ENCODE peak calls at places on chromosomes 6 and 20, in five cellular contexts. One of them, this sample, is unnamed. For H3K9me3 and H3K4me1, the result is how much of the 10 kb centered on the place peaks cover.

GRCh38 chr6:119110601-119111548 is 32.4 kb upstream of the FAM184A start:
- DNase-seq in mammary epithelial cell: peak
- DNase-seq in lower lobe of right lung: no peak
- DNase-seq in HCT116: peak
- DNase-seq in fibroblast of lung: peak
- DNase-seq in this sample: peak

GRCh38 chr6:100175814-100176275 is 181.8 kb upstream of the MCHR2 start:
- DNase-seq in mammary epithelial cell: peak
- DNase-seq in lower lobe of right lung: no peak
- DNase-seq in HCT116: no peak
- DNase-seq in fibroblast of lung: peak
- DNase-seq in this sample: no peak

GRCh38 chr6:36874443-36875249 is at the start of gene PPIL1:
- DNase-seq in mammary epithelial cell: peak
- DNase-seq in lower lobe of right lung: peak
- DNase-seq in HCT116: peak
- DNase-seq in fibroblast of lung: peak
- DNase-seq in this sample: peak

GRCh38 chr6:21132856-21133610 is 460.5 kb upstream of the SOX4 start:
- DNase-seq in mammary epithelial cell: no peak
- DNase-seq in lower lobe of right lung: no peak
- DNase-seq in HCT116: no peak
- DNase-seq in fibroblast of lung: peak
- DNase-seq in this sample: no peak

GRCh38 chr20:59525500-59526241 is 78.7 kb upstream of the PHACTR3 start:
- DNase-seq in mammary epithelial cell: peak
- DNase-seq in lower lobe of right lung: no peak
- DNase-seq in HCT116: peak
- DNase-seq in fibroblast of lung: peak
- DNase-seq in this sample: no peak

GRCh38 chr6:6730831-6731230 is 142.3 kb downstream of the LY86 start:
- DNase-seq in mammary epithelial cell: peak
- DNase-seq in lower lobe of right lung: no peak
- DNase-seq in HCT116: no peak
- DNase-seq in fibroblast of lung: peak
- DNase-seq in this sample: no peak

GRCh38 chr20:36927704-36928103 is 23.8 kb downstream of the SAMHD1 start:
- DNase-seq in mammary epithelial cell: no peak
- DNase-seq in lower lobe of right lung: no peak
- DNase-seq in HCT116: no peak
- DNase-seq in fibroblast of lung: no peak
- DNase-seq in this sample: no peak

GRCh38 chr6:25251426-25251825 is 27.7 kb upstream of the CARMIL1 start:
- DNase-seq in mammary epithelial cell: no peak
- DNase-seq in lower lobe of right lung: no peak
- DNase-seq in HCT116: no peak
- DNase-seq in fibroblast of lung: no peak
- DNase-seq in this sample: no peak

GRCh38 chr6:106685833-106686232 is 56.5 kb downstream of the QRSL1 start:
- DNase-seq in mammary epithelial cell: peak
- DNase-seq in lower lobe of right lung: no peak
- DNase-seq in HCT116: no peak
- DNase-seq in fibroblast of lung: no peak
- DNase-seq in this sample: no peak

GRCh38 chr20:675453-676314 is at the start of gene SCRT2:
- DNase-seq in mammary epithelial cell: peak
- DNase-seq in lower lobe of right lung: peak
- DNase-seq in HCT116: no peak
- DNase-seq in fibroblast of lung: peak
- DNase-seq in this sample: peak

GRCh38 chr20:38123021-38123587 is 42.0 kb downstream of the TGM2 start:
- DNase-seq in mammary epithelial cell: no peak
- DNase-seq in lower lobe of right lung: peak
- DNase-seq in HCT116: no peak
- DNase-seq in fibroblast of lung: peak
- DNase-seq in this sample: no peak

GRCh38 chr6:168127384-168127868 is 48.4 kb upstream of the FRMD1 start:
- DNase-seq in mammary epithelial cell: no peak
- DNase-seq in lower lobe of right lung: no peak
- DNase-seq in HCT116: no peak
- DNase-seq in fibroblast of lung: no peak
- DNase-seq in this sample: peak

GRCh38 chr6:169254456-169255316 is 1.0 kb upstream of the THBS2 start:
- DNase-seq in mammary epithelial cell: no peak
- DNase-seq in lower lobe of right lung: no peak
- DNase-seq in HCT116: no peak
- DNase-seq in fibroblast of lung: no peak
- DNase-seq in this sample: no peak

GRCh38 chr6:45724511-45724910 is 291.1 kb downstream of the CLIC5 start:
- DNase-seq in mammary epithelial cell: peak
- DNase-seq in lower lobe of right lung: no peak
- DNase-seq in HCT116: peak
- DNase-seq in fibroblast of lung: peak
- DNase-seq in this sample: no peak

GRCh38 chr6:14981960-14982359 is 263.9 kb upstream of the JARID2 start:
- DNase-seq in mammary epithelial cell: no peak
- DNase-seq in lower lobe of right lung: no peak
- DNase-seq in HCT116: no peak
- DNase-seq in fibroblast of lung: no peak
- DNase-seq in this sample: no peak

GRCh38 chr20:30486103-30486478 is 771.4 kb upstream of the DEFB115 start:
- DNase-seq in mammary epithelial cell: no peak
- DNase-seq in lower lobe of right lung: no peak
- DNase-seq in HCT116: no peak
- DNase-seq in fibroblast of lung: no peak
- DNase-seq in this sample: no peak
- H3K9me3 ChIP-seq in mammary epithelial cell: under half
- H3K9me3 ChIP-seq in lower lobe of right lung: under half
- H3K9me3 ChIP-seq in HCT116: under half
- H3K9me3 ChIP-seq in fibroblast of lung: under half
- H3K9me3 ChIP-seq in this sample: under half

GRCh38 chr6:42045538-42046460 is 4.5 kb upstream of the TAF8 start:
- DNase-seq in mammary epithelial cell: peak
- DNase-seq in lower lobe of right lung: peak
- DNase-seq in HCT116: peak
- DNase-seq in fibroblast of lung: peak
- DNase-seq in this sample: peak

GRCh38 chr6:42046491-42047219 is 3.7 kb upstream of the TAF8 start:
- DNase-seq in mammary epithelial cell: peak
- DNase-seq in lower lobe of right lung: no peak
- DNase-seq in HCT116: no peak
- DNase-seq in fibroblast of lung: peak
- DNase-seq in this sample: no peak

GRCh38 chr6:42041131-42042055 is 8.9 kb upstream of the TAF8 start:
- DNase-seq in mammary epithelial cell: no peak
- DNase-seq in lower lobe of right lung: no peak
- DNase-seq in HCT116: no peak
- DNase-seq in fibroblast of lung: peak
- DNase-seq in this sample: no peak

GRCh38 chr6:42042108-42042507 is 8.2 kb upstream of the TAF8 start:
- DNase-seq in mammary epithelial cell: no peak
- DNase-seq in lower lobe of right lung: no peak
- DNase-seq in HCT116: no peak
- DNase-seq in fibroblast of lung: no peak
- DNase-seq in this sample: no peak

DNA sequence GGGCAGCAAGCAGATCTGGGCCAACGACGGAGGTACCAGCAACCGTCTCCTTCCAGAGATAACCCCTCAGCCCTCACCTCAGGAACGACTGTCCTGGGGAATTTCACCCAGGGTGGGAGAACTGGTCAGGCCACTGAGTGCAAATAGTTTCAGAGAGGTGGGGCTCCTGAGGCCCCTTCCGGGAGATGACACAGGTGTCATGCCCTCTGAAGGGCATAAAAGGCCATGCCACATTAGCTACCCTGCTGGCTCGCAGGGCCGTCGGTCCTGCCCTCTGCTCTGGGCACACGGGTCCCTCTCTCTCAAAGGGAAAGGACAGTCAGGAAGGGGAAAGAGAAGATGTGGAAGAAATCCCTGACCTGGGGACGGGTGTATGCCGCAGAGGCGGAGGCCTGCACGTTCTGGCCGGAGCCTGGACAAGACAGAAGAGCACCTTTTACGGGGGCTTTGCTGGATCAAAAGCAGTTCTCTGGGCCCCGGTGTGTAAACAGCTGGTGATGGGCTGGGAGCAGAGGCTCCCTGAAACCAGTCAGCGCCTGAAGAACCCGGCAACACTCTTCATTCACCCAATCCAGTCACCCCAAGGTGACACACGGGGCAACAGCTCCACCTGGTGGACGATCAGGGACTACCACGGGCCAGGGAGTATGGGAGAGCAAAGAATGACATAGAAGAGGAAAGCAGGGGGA is 6.4 kb upstream of the TAF8 start:
- DNase-seq in mammary epithelial cell: peak
- DNase-seq in lower lobe of right lung: peak
- DNase-seq in HCT116: peak
- DNase-seq in fibroblast of lung: peak
- DNase-seq in this sample: peak
- H3K4me1 ChIP-seq in mammary epithelial cell: under half
- H3K4me1 ChIP-seq in lower lobe of right lung: half or more
- H3K4me1 ChIP-seq in HCT116: under half
- H3K4me1 ChIP-seq in fibroblast of lung: under half
- H3K4me1 ChIP-seq in this sample: half or more

DNA sequence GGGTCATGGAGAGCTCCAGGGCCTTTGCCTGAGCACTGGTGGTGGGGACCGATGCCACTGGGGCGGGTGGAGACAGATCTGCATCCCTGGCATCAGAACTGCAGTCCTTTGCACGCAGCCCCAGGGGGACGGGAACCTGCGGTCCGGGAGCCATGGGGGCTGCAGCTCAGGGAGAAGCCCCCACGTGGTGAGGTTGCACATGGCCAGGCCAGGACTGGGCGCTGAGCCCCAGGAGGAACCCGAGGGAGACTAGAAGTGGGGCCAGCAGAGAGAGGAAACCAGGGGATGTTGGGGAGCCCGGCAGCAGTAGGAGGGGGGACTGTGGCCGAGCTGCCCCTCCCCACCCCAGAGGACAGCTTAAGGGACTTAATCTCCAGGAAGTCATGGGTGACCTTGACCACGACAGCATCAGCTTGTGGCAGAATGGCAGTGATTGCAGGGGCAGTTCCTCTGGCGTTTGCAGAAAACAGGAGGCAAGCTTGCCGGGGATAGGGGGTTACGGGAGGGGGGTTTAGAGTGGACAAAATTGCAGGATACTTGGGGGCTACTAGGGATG is 18.0 kb upstream of the LSM14B start:
- DNase-seq in mammary epithelial cell: no peak
- DNase-seq in lower lobe of right lung: no peak
- DNase-seq in HCT116: no peak
- DNase-seq in fibroblast of lung: no peak
- DNase-seq in this sample: no peak
- H3K9me3 ChIP-seq in mammary epithelial cell: under half
- H3K9me3 ChIP-seq in lower lobe of right lung: under half
- H3K9me3 ChIP-seq in HCT116: under half
- H3K9me3 ChIP-seq in fibroblast of lung: under half
- H3K9me3 ChIP-seq in this sample: under half

DNA sequence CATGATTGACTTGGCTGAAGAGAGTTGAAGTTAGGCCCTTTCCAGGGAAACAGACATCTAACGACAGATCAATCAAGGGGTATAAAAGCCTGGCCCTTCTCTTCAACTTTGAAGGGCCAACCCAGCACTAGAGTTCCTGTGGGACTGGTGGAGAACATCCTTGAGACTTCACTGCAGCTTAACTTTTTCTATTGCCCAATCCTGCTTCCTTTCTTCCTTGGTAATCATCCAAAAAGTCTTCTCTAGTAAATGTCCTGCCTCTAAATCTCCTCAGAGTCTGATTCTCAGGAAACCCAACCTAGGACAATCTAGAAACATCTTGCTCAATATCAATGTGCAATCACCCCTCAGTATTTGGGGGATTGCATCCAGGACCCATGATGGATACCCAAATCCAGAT is 1.9 kb downstream of the MKKS start:
- DNase-seq in mammary epithelial cell: no peak
- DNase-seq in lower lobe of right lung: no peak
- DNase-seq in HCT116: no peak
- DNase-seq in fibroblast of lung: no peak
- DNase-seq in this sample: no peak
- H3K4me1 ChIP-seq in mammary epithelial cell: under half
- H3K4me1 ChIP-seq in lower lobe of right lung: under half
- H3K4me1 ChIP-seq in HCT116: under half
- H3K4me1 ChIP-seq in fibroblast of lung: under half
- H3K4me1 ChIP-seq in this sample: under half

DNA sequence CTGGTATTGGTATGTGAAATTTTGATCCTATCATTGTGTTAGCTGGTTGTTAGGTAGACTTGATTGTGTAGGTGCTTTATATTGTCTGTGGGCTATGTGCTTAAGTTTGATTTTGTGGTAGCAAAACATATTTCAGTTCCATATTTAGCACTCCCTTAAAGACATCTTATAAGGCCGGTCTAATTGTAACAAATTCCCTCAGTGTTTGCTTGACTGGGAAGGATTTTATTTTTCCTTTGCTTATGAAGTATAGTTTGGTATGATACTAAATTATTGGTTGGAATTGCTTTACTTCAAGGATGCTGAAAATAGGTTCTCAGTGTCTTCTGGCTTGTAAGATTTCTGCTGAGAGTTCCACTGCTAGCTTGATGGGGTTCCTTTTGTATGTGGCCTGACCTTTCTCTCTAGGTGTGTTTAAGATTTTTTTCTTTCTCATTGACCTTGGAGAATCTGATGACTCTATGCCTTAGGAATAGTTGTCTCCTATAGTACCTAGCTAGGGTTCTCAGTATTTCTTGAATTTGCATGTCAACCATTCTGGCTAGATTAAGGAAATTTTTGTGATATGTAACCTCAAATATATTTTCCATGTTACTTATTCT is 20.1 kb downstream of the CENPW start:
- DNase-seq in mammary epithelial cell: no peak
- DNase-seq in lower lobe of right lung: no peak
- DNase-seq in HCT116: no peak
- DNase-seq in fibroblast of lung: no peak
- DNase-seq in this sample: no peak
- H3K9me3 ChIP-seq in mammary epithelial cell: under half
- H3K9me3 ChIP-seq in lower lobe of right lung: under half
- H3K9me3 ChIP-seq in HCT116: under half
- H3K9me3 ChIP-seq in fibroblast of lung: under half
- H3K9me3 ChIP-seq in this sample: under half

DNA sequence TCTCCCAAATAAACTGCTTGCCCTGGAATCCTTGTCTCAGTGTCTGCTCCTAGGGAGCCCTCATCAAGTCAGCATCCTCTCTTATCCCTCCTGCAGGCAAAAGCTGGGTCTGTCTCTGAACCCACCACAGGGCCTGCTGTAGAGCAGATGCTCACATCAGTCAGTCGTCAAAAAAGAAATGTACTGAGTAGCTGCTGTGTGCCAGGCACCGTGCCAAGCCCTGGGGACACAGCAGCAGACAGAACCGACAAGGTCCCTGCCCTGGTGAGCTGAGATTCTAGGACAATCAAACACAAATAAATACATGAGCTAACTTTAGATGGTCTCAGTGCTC is 68.5 kb downstream of the EYA2 start:
- DNase-seq in mammary epithelial cell: no peak
- DNase-seq in lower lobe of right lung: no peak
- DNase-seq in HCT116: no peak
- DNase-seq in fibroblast of lung: no peak
- DNase-seq in this sample: no peak
- H3K4me1 ChIP-seq in mammary epithelial cell: under half
- H3K4me1 ChIP-seq in lower lobe of right lung: under half
- H3K4me1 ChIP-seq in HCT116: under half
- H3K4me1 ChIP-seq in fibroblast of lung: under half
- H3K4me1 ChIP-seq in this sample: under half